ENCODE peak calls at places on chromosomes 6 and 20, in five cellular contexts. One of them, this sample, is unnamed.

GRCh38 chr20:57579898-57580447 is 19.1 kb downstream of the PCK1 start:
- DNase-seq in left lung: peak; percentile 28
- DNase-seq in astrocyte: peak; percentile 16
- DNase-seq in aorta: peak; percentile 70
- DNase-seq in psoas muscle: no peak
- DNase-seq in this sample: no peak

GRCh38 chr6:164108869-164109769 is 694.6 kb downstream of the QKI start:
- DNase-seq in aorta: peak; percentile 84
- DNase-seq in psoas muscle: peak; percentile 92
- DNase-seq in left lung: no peak
- DNase-seq in astrocyte: peak; percentile 73
- DNase-seq in this sample: peak; percentile 43

GRCh38 chr20:25848222-25848621 is 151.6 kb upstream of the ZNF337 start:
- DNase-seq in left lung: peak; percentile 49
- DNase-seq in aorta: peak; percentile 67
- DNase-seq in psoas muscle: no peak
- DNase-seq in astrocyte: no peak
- DNase-seq in this sample: no peak

GRCh38 chr6:113959235-113959634 is 11.7 kb downstream of the HDAC2 start:
- DNase-seq in left lung: no peak
- DNase-seq in astrocyte: no peak
- DNase-seq in psoas muscle: no peak
- DNase-seq in aorta: no peak
- DNase-seq in this sample: no peak

GRCh38 chr6:89239338-89239737 is 22.2 kb upstream of the GABRR1 start:
- DNase-seq in astrocyte: no peak
- DNase-seq in left lung: no peak
- DNase-seq in aorta: no peak
- DNase-seq in psoas muscle: no peak
- DNase-seq in this sample: no peak

GRCh38 chr6:113276631-113277030 is 580.5 kb upstream of the MARCKS start:
- DNase-seq in psoas muscle: no peak
- DNase-seq in aorta: no peak
- DNase-seq in left lung: no peak
- DNase-seq in astrocyte: no peak
- DNase-seq in this sample: no peak

GRCh38 chr6:140434761-140435160 is 1060.3 kb upstream of the CITED2 start:
- DNase-seq in psoas muscle: no peak
- DNase-seq in aorta: no peak
- DNase-seq in left lung: no peak
- DNase-seq in astrocyte: peak; percentile 25
- DNase-seq in this sample: peak; percentile 66

GRCh38 chr20:3685341-3685740 is 3.5 kb upstream of the ADAM33 start:
- DNase-seq in astrocyte: no peak
- DNase-seq in left lung: no peak
- DNase-seq in psoas muscle: no peak
- DNase-seq in aorta: no peak
- DNase-seq in this sample: no peak

GRCh38 chr6:131821408-131821807 is 13.6 kb downstream of the ENPP1 start:
- DNase-seq in left lung: no peak
- DNase-seq in astrocyte: no peak
- DNase-seq in psoas muscle: no peak
- DNase-seq in aorta: no peak
- DNase-seq in this sample: no peak

GRCh38 chr6:143335865-143336264 is 114.6 kb downstream of the ADAT2 start:
- DNase-seq in astrocyte: no peak
- DNase-seq in psoas muscle: no peak
- DNase-seq in left lung: no peak
- DNase-seq in aorta: no peak
- DNase-seq in this sample: peak; percentile 81

GRCh38 chr6:17987576-17988421 is at the start of gene KIF13A:
- DNase-seq in psoas muscle: peak; percentile 75
- DNase-seq in aorta: peak; percentile 90
- DNase-seq in left lung: peak; percentile 93
- DNase-seq in astrocyte: peak; percentile 59
- DNase-seq in this sample: peak; percentile 66

GRCh38 chr20:38152175-38153010 is 12.7 kb downstream of the TGM2 start:
- DNase-seq in aorta: peak; percentile 97
- DNase-seq in psoas muscle: peak; percentile 84
- DNase-seq in astrocyte: peak; percentile 68
- DNase-seq in left lung: peak; percentile 92
- DNase-seq in this sample: no peak

GRCh38 chr6:6543181-6543879 is 45.2 kb upstream of the LY86 start:
- DNase-seq in psoas muscle: no peak
- DNase-seq in left lung: no peak
- DNase-seq in aorta: no peak
- DNase-seq in astrocyte: no peak
- DNase-seq in this sample: no peak

GRCh38 chr6:166588691-166589333 is 2.3 kb upstream of the RAMACL start:
- DNase-seq in astrocyte: peak; percentile 84
- DNase-seq in left lung: no peak
- DNase-seq in aorta: no peak
- DNase-seq in psoas muscle: no peak
- DNase-seq in this sample: no peak

GRCh38 chr6:166584813-166585429 is 1.6 kb downstream of the RAMACL start:
- DNase-seq in left lung: no peak
- DNase-seq in aorta: no peak
- DNase-seq in psoas muscle: no peak
- DNase-seq in astrocyte: no peak
- DNase-seq in this sample: no peak

GRCh38 chr6:166587631-166588413 is 1.3 kb upstream of the RAMACL start:
- DNase-seq in left lung: no peak
- DNase-seq in aorta: no peak
- DNase-seq in astrocyte: no peak
- DNase-seq in psoas muscle: no peak
- DNase-seq in this sample: no peak

GRCh38 chr6:166584046-166584679 is 2.3 kb downstream of the RAMACL start:
- DNase-seq in left lung: no peak
- DNase-seq in astrocyte: no peak
- DNase-seq in psoas muscle: no peak
- DNase-seq in aorta: no peak
- DNase-seq in this sample: no peak

GRCh38 chr6:166586424-166587156 is at the start of gene RAMACL:
- DNase-seq in astrocyte: no peak
- DNase-seq in psoas muscle: no peak
- DNase-seq in left lung: no peak
- DNase-seq in aorta: no peak
- DNase-seq in this sample: peak; percentile 20
- H3K4me1 ChIP-seq in astrocyte: peaks cover 20% of the 10 kb centered on the region
- H3K4me1 ChIP-seq in psoas muscle: peaks cover 34% of the 10 kb centered on the region
- H3K4me1 ChIP-seq in left lung: peaks cover 5% of the 10 kb centered on the region
- H3K4me1 ChIP-seq in aorta: no peaks in the 10 kb centered on the region
- H3K4me1 ChIP-seq in this sample: peaks cover 5% of the 10 kb centered on the region

GRCh38 chr6:29520232-29520631 is 32.5 kb upstream of the MAS1L start:
- DNase-seq in aorta: no peak
- DNase-seq in psoas muscle: no peak
- DNase-seq in left lung: no peak
- DNase-seq in astrocyte: no peak
- DNase-seq in this sample: no peak
- H3K4me1 ChIP-seq in aorta: no peaks in the 10 kb centered on the region
- H3K4me1 ChIP-seq in psoas muscle: no peaks in the 10 kb centered on the region
- H3K4me1 ChIP-seq in left lung: no peaks in the 10 kb centered on the region
- H3K4me1 ChIP-seq in astrocyte: no peaks in the 10 kb centered on the region
- H3K4me1 ChIP-seq in this sample: peaks cover 4% of the 10 kb centered on the region

DNA sequence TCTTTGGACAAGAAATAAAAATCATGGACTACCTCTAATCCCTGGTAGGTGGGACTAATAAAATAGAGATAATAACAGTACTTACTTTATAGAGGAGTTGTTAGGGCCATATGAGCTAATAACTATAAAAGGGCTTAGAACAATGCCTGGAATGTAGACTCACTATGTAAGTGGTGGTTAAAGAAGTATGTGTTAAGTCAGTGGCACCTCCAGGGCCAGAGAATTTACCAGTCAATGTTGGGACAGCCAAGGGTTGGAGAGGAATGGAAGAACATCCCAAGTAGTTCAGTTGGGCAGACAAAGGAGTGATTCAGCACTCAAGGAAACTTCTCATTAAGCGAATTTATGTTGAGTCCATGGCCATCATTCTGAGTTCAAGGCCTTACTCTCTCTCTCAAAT is 116.8 kb downstream of the OTOR start:
- DNase-seq in aorta: no peak
- DNase-seq in psoas muscle: no peak
- DNase-seq in left lung: no peak
- DNase-seq in astrocyte: peak; percentile 16
- DNase-seq in this sample: no peak
- H3K4me1 ChIP-seq in aorta: no peaks in the 10 kb centered on the region
- H3K4me1 ChIP-seq in psoas muscle: no peaks in the 10 kb centered on the region
- H3K4me1 ChIP-seq in left lung: no peaks in the 10 kb centered on the region
- H3K4me1 ChIP-seq in astrocyte: no peaks in the 10 kb centered on the region
- H3K4me1 ChIP-seq in this sample: no peaks in the 10 kb centered on the region

DNA sequence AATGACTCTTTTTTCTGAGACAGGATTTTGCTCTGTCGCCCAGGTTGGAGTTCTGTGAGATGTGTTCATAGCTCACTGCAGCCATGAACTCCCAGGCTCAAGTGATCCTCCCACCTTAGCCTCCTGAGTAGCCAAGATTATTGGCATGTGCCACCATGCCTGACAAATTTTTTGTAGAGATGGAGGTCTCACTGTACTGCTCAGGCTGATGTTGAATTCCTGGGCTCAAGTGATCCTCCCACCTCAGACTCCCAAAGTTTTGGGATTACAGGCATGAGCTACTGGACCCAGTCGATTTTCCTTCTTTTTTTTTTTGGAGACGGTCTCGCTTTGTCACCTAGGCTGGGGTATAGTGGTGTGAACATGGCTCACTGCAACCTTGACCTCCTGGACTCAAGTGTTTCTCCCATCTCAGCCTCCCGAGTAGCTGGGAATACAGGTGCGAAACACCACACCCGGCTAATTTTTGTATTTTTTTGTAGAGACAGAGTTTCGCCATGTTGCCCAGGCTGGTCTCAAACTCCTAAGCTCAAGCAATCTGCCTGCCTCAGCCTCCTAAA is 24.3 kb downstream of the BCL2L1 start:
- DNase-seq in left lung: no peak
- DNase-seq in psoas muscle: no peak
- DNase-seq in astrocyte: no peak
- DNase-seq in aorta: no peak
- DNase-seq in this sample: no peak
- H3K4me1 ChIP-seq in left lung: peaks cover 46% of the 10 kb centered on the region
- H3K4me1 ChIP-seq in psoas muscle: peaks cover 88% of the 10 kb centered on the region
- H3K4me1 ChIP-seq in astrocyte: peaks cover 28% of the 10 kb centered on the region
- H3K4me1 ChIP-seq in aorta: peaks cover 5% of the 10 kb centered on the region
- H3K4me1 ChIP-seq in this sample: peaks cover 23% of the 10 kb centered on the region

DNA sequence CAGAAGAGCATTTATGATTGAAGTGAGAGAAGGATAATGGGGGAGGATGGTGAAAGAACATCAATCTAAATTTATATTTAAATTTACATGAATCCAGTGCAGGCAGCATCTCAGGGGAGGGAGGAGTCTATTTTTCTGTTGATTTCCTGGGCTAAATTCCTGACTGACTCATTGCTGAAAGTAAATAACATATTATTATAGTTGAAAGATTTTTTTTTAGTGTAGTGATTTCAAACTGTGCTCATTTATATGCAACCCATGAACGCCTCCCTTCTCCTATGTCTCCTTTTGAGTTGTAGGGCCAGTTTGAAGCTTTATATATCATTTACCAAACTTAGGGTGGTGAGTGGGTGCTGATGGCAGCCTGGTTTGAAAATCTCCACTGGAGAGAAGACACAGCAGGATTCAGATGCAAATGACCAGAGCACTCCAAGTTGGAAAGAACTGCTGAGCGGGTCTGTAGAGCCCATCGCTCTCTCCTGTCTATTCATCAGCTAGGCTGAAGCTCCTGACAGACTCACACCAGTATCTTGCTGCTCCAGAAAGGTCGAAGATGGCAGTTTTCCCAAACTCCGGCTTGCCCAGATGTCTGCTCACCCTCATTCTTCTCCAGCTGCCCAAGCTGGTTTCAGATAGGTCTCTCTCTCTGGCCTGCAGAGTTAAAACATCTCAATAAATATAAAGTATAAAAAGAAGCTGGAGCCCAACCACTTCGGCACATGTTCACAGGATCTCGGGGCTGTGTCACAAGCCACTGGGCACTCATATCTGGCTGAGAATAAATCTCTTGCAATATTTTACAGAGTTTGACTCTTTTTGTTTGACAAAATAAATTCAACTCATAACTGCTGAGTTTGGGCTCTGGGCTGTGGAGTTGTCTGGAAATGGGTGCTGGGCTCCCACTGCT is 18.3 kb downstream of the BTN2A1 start:
- DNase-seq in left lung: no peak
- DNase-seq in astrocyte: no peak
- DNase-seq in aorta: no peak
- DNase-seq in psoas muscle: no peak
- DNase-seq in this sample: no peak
- H3K4me1 ChIP-seq in left lung: peaks cover 5% of the 10 kb centered on the region
- H3K4me1 ChIP-seq in astrocyte: peaks cover 12% of the 10 kb centered on the region
- H3K4me1 ChIP-seq in aorta: no peaks in the 10 kb centered on the region
- H3K4me1 ChIP-seq in psoas muscle: no peaks in the 10 kb centered on the region
- H3K4me1 ChIP-seq in this sample: no peaks in the 10 kb centered on the region

GRCh38 chr20:64198347-64198746 is 34.1 kb downstream of the MYT1 start:
- DNase-seq in aorta: no peak
- DNase-seq in astrocyte: no peak
- DNase-seq in psoas muscle: no peak
- DNase-seq in left lung: peak; percentile 53
- DNase-seq in this sample: no peak
- H3K4me1 ChIP-seq in aorta: no peaks in the 10 kb centered on the region
- H3K4me1 ChIP-seq in astrocyte: no peaks in the 10 kb centered on the region
- H3K4me1 ChIP-seq in psoas muscle: no peaks in the 10 kb centered on the region
- H3K4me1 ChIP-seq in left lung: no peaks in the 10 kb centered on the region
- H3K4me1 ChIP-seq in this sample: no peaks in the 10 kb centered on the region

GRCh38 chr6:46637145-46637544 is 15.5 kb downstream of the CYP39A1 start:
- DNase-seq in left lung: no peak
- DNase-seq in astrocyte: peak; percentile 4
- DNase-seq in psoas muscle: no peak
- DNase-seq in aorta: no peak
- DNase-seq in this sample: peak; percentile 94
- H3K4me1 ChIP-seq in left lung: no peaks in the 10 kb centered on the region
- H3K4me1 ChIP-seq in astrocyte: no peaks in the 10 kb centered on the region
- H3K4me1 ChIP-seq in psoas muscle: no peaks in the 10 kb centered on the region
- H3K4me1 ChIP-seq in aorta: no peaks in the 10 kb centered on the region
- H3K4me1 ChIP-seq in this sample: peaks cover 19% of the 10 kb centered on the region

GRCh38 chr6:54019860-54020259 is 91.4 kb upstream of the MLIP start:
- DNase-seq in left lung: no peak
- DNase-seq in astrocyte: no peak
- DNase-seq in psoas muscle: no peak
- DNase-seq in aorta: no peak
- DNase-seq in this sample: no peak
- H3K4me1 ChIP-seq in left lung: no peaks in the 10 kb centered on the region
- H3K4me1 ChIP-seq in astrocyte: no peaks in the 10 kb centered on the region
- H3K4me1 ChIP-seq in psoas muscle: peaks cover 32% of the 10 kb centered on the region
- H3K4me1 ChIP-seq in aorta: no peaks in the 10 kb centered on the region
- H3K4me1 ChIP-seq in this sample: no peaks in the 10 kb centered on the region

DNA sequence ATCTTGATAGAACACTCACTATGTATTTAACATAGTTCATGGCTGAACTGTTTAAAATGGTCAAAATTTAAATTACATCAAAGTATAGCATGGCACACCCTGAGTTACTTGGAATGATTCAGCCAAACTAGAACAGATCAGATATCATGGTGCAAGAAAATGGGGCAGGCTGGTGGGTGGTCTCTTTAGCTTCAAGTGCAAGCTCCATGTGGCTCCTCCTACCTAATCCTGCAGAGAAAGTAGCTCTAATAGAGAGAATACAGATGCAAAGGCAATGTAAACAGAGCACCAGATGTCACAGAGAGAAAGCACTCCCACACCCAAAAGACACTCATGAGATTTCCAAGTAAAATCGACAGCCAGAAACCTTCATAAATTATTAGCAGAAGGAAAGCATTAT is 482.6 kb upstream of the IMPG1 start:
- DNase-seq in psoas muscle: no peak
- DNase-seq in astrocyte: no peak
- DNase-seq in left lung: no peak
- DNase-seq in aorta: no peak
- DNase-seq in this sample: no peak
- H3K4me1 ChIP-seq in psoas muscle: no peaks in the 10 kb centered on the region
- H3K4me1 ChIP-seq in astrocyte: no peaks in the 10 kb centered on the region
- H3K4me1 ChIP-seq in left lung: no peaks in the 10 kb centered on the region
- H3K4me1 ChIP-seq in aorta: no peaks in the 10 kb centered on the region
- H3K4me1 ChIP-seq in this sample: no peaks in the 10 kb centered on the region

GRCh38 chr20:47129306-47129705 is 227.2 kb downstream of the ZMYND8 start:
- DNase-seq in psoas muscle: no peak
- DNase-seq in left lung: no peak
- DNase-seq in astrocyte: no peak
- DNase-seq in aorta: no peak
- DNase-seq in this sample: no peak
- H3K4me1 ChIP-seq in psoas muscle: no peaks in the 10 kb centered on the region
- H3K4me1 ChIP-seq in left lung: peaks cover 8% of the 10 kb centered on the region
- H3K4me1 ChIP-seq in astrocyte: peaks cover 34% of the 10 kb centered on the region
- H3K4me1 ChIP-seq in aorta: peaks cover 2% of the 10 kb centered on the region
- H3K4me1 ChIP-seq in this sample: peaks cover 45% of the 10 kb centered on the region

This sample was measured in foreskin keratinocyte.